ENCODE peak calls at places on chromosomes 6 and 20, in ten cellular contexts. One of them, this sample, is unnamed. For H3K9me3, the result is how much of the 10 kb centered on the place peaks cover.

GRCh38 chr6:38153511-38153910 is 334.0 kb downstream of the ZFAND3 start:
- DNase-seq in hepatocyte: no peak
- DNase-seq in Peyer's patch: no peak
- DNase-seq in fibroblast of lung: no peak
- DNase-seq in cardiac muscle cell: no peak
- DNase-seq in WERI-Rb-1: peak
- DNase-seq in prostate gland: no peak
- DNase-seq in ascending aorta: no peak
- DNase-seq in neural progenitor cell: no peak
- DNase-seq in mammary epithelial cell: no peak
- DNase-seq in this sample: no peak

GRCh38 chr6:26088344-26088743 is 1.1 kb downstream of the HFE start:
- DNase-seq in hepatocyte: no peak
- DNase-seq in Peyer's patch: no peak
- DNase-seq in fibroblast of lung: no peak
- DNase-seq in cardiac muscle cell: no peak
- DNase-seq in WERI-Rb-1: no peak
- DNase-seq in prostate gland: no peak
- DNase-seq in ascending aorta: no peak
- DNase-seq in neural progenitor cell: no peak
- DNase-seq in mammary epithelial cell: no peak
- DNase-seq in this sample: no peak

GRCh38 chr6:13334953-13335352 is 6.6 kb upstream of the TBC1D7 start:
- DNase-seq in hepatocyte: no peak
- DNase-seq in Peyer's patch: no peak
- DNase-seq in fibroblast of lung: peak
- DNase-seq in cardiac muscle cell: no peak
- DNase-seq in WERI-Rb-1: no peak
- DNase-seq in prostate gland: no peak
- DNase-seq in ascending aorta: no peak
- DNase-seq in neural progenitor cell: no peak
- DNase-seq in mammary epithelial cell: no peak
- DNase-seq in this sample: no peak

GRCh38 chr6:148954934-148955915 is 208.4 kb downstream of the UST start:
- DNase-seq in hepatocyte: peak
- DNase-seq in Peyer's patch: no peak
- DNase-seq in fibroblast of lung: no peak
- DNase-seq in cardiac muscle cell: peak
- DNase-seq in WERI-Rb-1: peak
- DNase-seq in prostate gland: no peak
- DNase-seq in ascending aorta: no peak
- DNase-seq in neural progenitor cell: no peak
- DNase-seq in mammary epithelial cell: no peak
- DNase-seq in this sample: no peak

GRCh38 chr6:40477246-40478126 is 109.7 kb downstream of the LRFN2 start:
- DNase-seq in hepatocyte: peak
- DNase-seq in Peyer's patch: peak
- DNase-seq in fibroblast of lung: no peak
- DNase-seq in cardiac muscle cell: peak
- DNase-seq in WERI-Rb-1: peak
- DNase-seq in prostate gland: no peak
- DNase-seq in ascending aorta: no peak
- DNase-seq in neural progenitor cell: peak
- DNase-seq in mammary epithelial cell: no peak
- DNase-seq in this sample: peak

GRCh38 chr20:32535316-32535952 is 49.7 kb downstream of the NOL4L start:
- DNase-seq in hepatocyte: no peak
- DNase-seq in Peyer's patch: peak
- DNase-seq in fibroblast of lung: no peak
- DNase-seq in cardiac muscle cell: no peak
- DNase-seq in WERI-Rb-1: peak
- DNase-seq in prostate gland: no peak
- DNase-seq in ascending aorta: no peak
- DNase-seq in neural progenitor cell: peak
- DNase-seq in mammary epithelial cell: no peak
- DNase-seq in this sample: no peak

GRCh38 chr20:19889011-19889953 is 127.9 kb upstream of the NAA20 start:
- DNase-seq in hepatocyte: peak
- DNase-seq in Peyer's patch: no peak
- DNase-seq in fibroblast of lung: peak
- DNase-seq in cardiac muscle cell: no peak
- DNase-seq in WERI-Rb-1: peak
- DNase-seq in prostate gland: peak
- DNase-seq in ascending aorta: no peak
- DNase-seq in neural progenitor cell: no peak
- DNase-seq in mammary epithelial cell: peak
- DNase-seq in this sample: no peak

GRCh38 chr6:135383297-135383696 is 114.2 kb downstream of the AHI1 start:
- DNase-seq in hepatocyte: no peak
- DNase-seq in Peyer's patch: no peak
- DNase-seq in fibroblast of lung: no peak
- DNase-seq in cardiac muscle cell: no peak
- DNase-seq in WERI-Rb-1: no peak
- DNase-seq in prostate gland: no peak
- DNase-seq in ascending aorta: no peak
- DNase-seq in neural progenitor cell: no peak
- DNase-seq in mammary epithelial cell: no peak
- DNase-seq in this sample: no peak

GRCh38 chr6:43772571-43773049 is 2.6 kb downstream of the VEGFA start:
- DNase-seq in hepatocyte: no peak
- DNase-seq in Peyer's patch: no peak
- DNase-seq in fibroblast of lung: peak
- DNase-seq in cardiac muscle cell: peak
- DNase-seq in WERI-Rb-1: peak
- DNase-seq in prostate gland: no peak
- DNase-seq in ascending aorta: no peak
- DNase-seq in neural progenitor cell: peak
- DNase-seq in mammary epithelial cell: no peak
- DNase-seq in this sample: no peak

GRCh38 chr6:3813150-3813780 is 35.9 kb upstream of the FAM50B start:
- DNase-seq in hepatocyte: no peak
- DNase-seq in Peyer's patch: no peak
- DNase-seq in fibroblast of lung: peak
- DNase-seq in cardiac muscle cell: no peak
- DNase-seq in WERI-Rb-1: no peak
- DNase-seq in prostate gland: no peak
- DNase-seq in ascending aorta: peak
- DNase-seq in neural progenitor cell: no peak
- DNase-seq in mammary epithelial cell: peak
- DNase-seq in this sample: no peak

GRCh38 chr6:168420706-168421105 is 20.3 kb upstream of the SMOC2 start:
- DNase-seq in hepatocyte: no peak
- DNase-seq in Peyer's patch: no peak
- DNase-seq in fibroblast of lung: no peak
- DNase-seq in cardiac muscle cell: no peak
- DNase-seq in WERI-Rb-1: no peak
- DNase-seq in prostate gland: no peak
- DNase-seq in ascending aorta: no peak
- DNase-seq in neural progenitor cell: no peak
- DNase-seq in mammary epithelial cell: no peak
- DNase-seq in this sample: no peak

GRCh38 chr6:38531134-38531533 is 108.6 kb downstream of the BTBD9 start:
- DNase-seq in hepatocyte: no peak
- DNase-seq in Peyer's patch: no peak
- DNase-seq in fibroblast of lung: no peak
- DNase-seq in cardiac muscle cell: no peak
- DNase-seq in WERI-Rb-1: no peak
- DNase-seq in prostate gland: no peak
- DNase-seq in ascending aorta: no peak
- DNase-seq in neural progenitor cell: no peak
- DNase-seq in mammary epithelial cell: no peak
- DNase-seq in this sample: no peak

GRCh38 chr20:23179766-23180403 is 93.8 kb upstream of the CD93 start:
- DNase-seq in hepatocyte: no peak
- DNase-seq in Peyer's patch: no peak
- DNase-seq in fibroblast of lung: no peak
- DNase-seq in cardiac muscle cell: no peak
- DNase-seq in WERI-Rb-1: no peak
- DNase-seq in prostate gland: no peak
- DNase-seq in ascending aorta: no peak
- DNase-seq in neural progenitor cell: no peak
- DNase-seq in mammary epithelial cell: no peak
- DNase-seq in this sample: no peak

GRCh38 chr6:5115168-5115567 is 30.0 kb downstream of the PPP1R3G start:
- DNase-seq in hepatocyte: peak
- DNase-seq in Peyer's patch: no peak
- DNase-seq in fibroblast of lung: no peak
- DNase-seq in cardiac muscle cell: no peak
- DNase-seq in WERI-Rb-1: no peak
- DNase-seq in prostate gland: no peak
- DNase-seq in ascending aorta: no peak
- DNase-seq in neural progenitor cell: no peak
- DNase-seq in mammary epithelial cell: no peak
- DNase-seq in this sample: no peak

GRCh38 chr6:25175656-25176055 is 103.5 kb upstream of the CARMIL1 start:
- DNase-seq in hepatocyte: no peak
- DNase-seq in Peyer's patch: no peak
- DNase-seq in fibroblast of lung: no peak
- DNase-seq in cardiac muscle cell: no peak
- DNase-seq in WERI-Rb-1: no peak
- DNase-seq in prostate gland: no peak
- DNase-seq in ascending aorta: no peak
- DNase-seq in neural progenitor cell: no peak
- DNase-seq in mammary epithelial cell: peak
- DNase-seq in this sample: no peak

GRCh38 chr6:89145962-89146747 is at the start of gene PM20D2:
- DNase-seq in hepatocyte: peak
- DNase-seq in Peyer's patch: peak
- DNase-seq in fibroblast of lung: peak
- DNase-seq in cardiac muscle cell: peak
- DNase-seq in WERI-Rb-1: peak
- DNase-seq in prostate gland: peak
- DNase-seq in ascending aorta: no peak
- DNase-seq in neural progenitor cell: peak
- DNase-seq in mammary epithelial cell: peak
- DNase-seq in this sample: peak

GRCh38 chr6:100968934-100969333 is 87.8 kb upstream of the ASCC3 start:
- DNase-seq in hepatocyte: no peak
- DNase-seq in Peyer's patch: no peak
- DNase-seq in fibroblast of lung: no peak
- DNase-seq in cardiac muscle cell: no peak
- DNase-seq in WERI-Rb-1: peak
- DNase-seq in prostate gland: no peak
- DNase-seq in ascending aorta: no peak
- DNase-seq in neural progenitor cell: peak
- DNase-seq in mammary epithelial cell: no peak
- DNase-seq in this sample: no peak

GRCh38 chr6:80454661-80455365 is 348.3 kb downstream of the BCKDHB start:
- DNase-seq in hepatocyte: no peak
- DNase-seq in Peyer's patch: no peak
- DNase-seq in fibroblast of lung: peak
- DNase-seq in cardiac muscle cell: no peak
- DNase-seq in WERI-Rb-1: no peak
- DNase-seq in prostate gland: no peak
- DNase-seq in ascending aorta: no peak
- DNase-seq in neural progenitor cell: no peak
- DNase-seq in mammary epithelial cell: peak
- DNase-seq in this sample: no peak

GRCh38 chr6:1313755-1314503 is 2.0 kb downstream of the FOXQ1 start:
- DNase-seq in hepatocyte: peak
- DNase-seq in Peyer's patch: no peak
- DNase-seq in fibroblast of lung: no peak
- DNase-seq in cardiac muscle cell: peak
- DNase-seq in WERI-Rb-1: peak
- DNase-seq in prostate gland: peak
- DNase-seq in ascending aorta: no peak
- DNase-seq in neural progenitor cell: peak
- DNase-seq in mammary epithelial cell: no peak
- DNase-seq in this sample: no peak
- H3K27ac ChIP-seq in hepatocyte: no peak
- H3K27ac ChIP-seq in Peyer's patch: no peak
- H3K27ac ChIP-seq in fibroblast of lung: peak
- H3K27ac ChIP-seq in cardiac muscle cell: no peak
- H3K27ac ChIP-seq in WERI-Rb-1: no peak
- H3K27ac ChIP-seq in prostate gland: peak
- H3K27ac ChIP-seq in ascending aorta: no peak
- H3K27ac ChIP-seq in neural progenitor cell: no peak
- H3K27ac ChIP-seq in mammary epithelial cell: no peak
- H3K27ac ChIP-seq in this sample: no peak

DNA sequence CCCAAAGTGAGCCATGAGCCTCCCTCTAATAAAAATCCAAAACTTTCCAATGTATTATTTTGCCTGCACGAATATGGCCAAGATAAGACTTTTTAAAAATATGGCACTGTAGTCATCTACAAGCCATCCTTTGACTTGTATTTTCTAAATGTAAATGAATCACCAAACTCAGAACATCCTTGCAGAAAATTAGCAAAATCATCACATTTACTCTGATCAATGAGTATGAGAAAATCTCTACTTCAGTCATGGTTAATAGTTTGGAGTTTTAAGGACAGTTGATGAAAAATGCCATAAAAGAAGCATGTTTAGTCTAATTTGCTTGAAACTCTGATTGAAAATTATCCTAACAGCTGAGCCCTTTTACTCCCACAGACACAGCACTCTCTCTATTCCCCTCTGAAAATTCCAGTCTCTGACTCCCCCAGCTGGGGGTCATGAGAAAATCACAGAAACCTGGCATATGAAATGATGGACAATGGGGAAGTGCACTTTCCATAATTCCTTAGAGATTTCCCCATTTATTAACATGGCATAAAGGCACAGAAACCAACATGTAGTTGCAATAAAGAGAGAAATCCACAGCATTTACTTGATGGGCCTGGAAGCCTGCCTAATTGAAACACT is 214.1 kb downstream of the WDR27 start:
- DNase-seq in hepatocyte: no peak
- DNase-seq in Peyer's patch: no peak
- DNase-seq in fibroblast of lung: peak
- DNase-seq in cardiac muscle cell: no peak
- DNase-seq in WERI-Rb-1: no peak
- DNase-seq in prostate gland: no peak
- DNase-seq in ascending aorta: no peak
- DNase-seq in neural progenitor cell: no peak
- DNase-seq in mammary epithelial cell: no peak
- DNase-seq in this sample: no peak
- TF ChIP-seq CTCF in hepatocyte: peak
- TF ChIP-seq CTCF in Peyer's patch: no peak
- TF ChIP-seq CTCF in fibroblast of lung: peak
- TF ChIP-seq CTCF in cardiac muscle cell: peak
- TF ChIP-seq CTCF in WERI-Rb-1: no peak
- TF ChIP-seq CTCF in prostate gland: no peak
- TF ChIP-seq CTCF in ascending aorta: peak
- TF ChIP-seq CTCF in neural progenitor cell: peak
- TF ChIP-seq CTCF in mammary epithelial cell: peak
- TF ChIP-seq CTCF in this sample: no peak

GRCh38 chr6:170166511-170167122 is 124.3 kb downstream of the DLL1 start:
- DNase-seq in hepatocyte: no peak
- DNase-seq in Peyer's patch: no peak
- DNase-seq in fibroblast of lung: no peak
- DNase-seq in cardiac muscle cell: no peak
- DNase-seq in WERI-Rb-1: no peak
- DNase-seq in prostate gland: no peak
- DNase-seq in ascending aorta: no peak
- DNase-seq in neural progenitor cell: no peak
- DNase-seq in mammary epithelial cell: no peak
- DNase-seq in this sample: no peak
- H3K9me3 ChIP-seq in hepatocyte: under half
- H3K9me3 ChIP-seq in Peyer's patch: under half
- H3K9me3 ChIP-seq in fibroblast of lung: under half
- H3K9me3 ChIP-seq in cardiac muscle cell: under half
- H3K9me3 ChIP-seq in WERI-Rb-1: under half
- H3K9me3 ChIP-seq in prostate gland: under half
- H3K9me3 ChIP-seq in ascending aorta: under half
- H3K9me3 ChIP-seq in neural progenitor cell: under half
- H3K9me3 ChIP-seq in mammary epithelial cell: under half
- H3K9me3 ChIP-seq in this sample: under half

GRCh38 chr6:53938810-53939209 is 144.0 kb downstream of the LRRC1 start:
- DNase-seq in hepatocyte: no peak
- DNase-seq in Peyer's patch: no peak
- DNase-seq in fibroblast of lung: peak
- DNase-seq in cardiac muscle cell: no peak
- DNase-seq in WERI-Rb-1: no peak
- DNase-seq in prostate gland: no peak
- DNase-seq in ascending aorta: no peak
- DNase-seq in neural progenitor cell: no peak
- DNase-seq in mammary epithelial cell: peak
- DNase-seq in this sample: no peak
- H3K27ac ChIP-seq in hepatocyte: no peak
- H3K27ac ChIP-seq in Peyer's patch: no peak
- H3K27ac ChIP-seq in fibroblast of lung: no peak
- H3K27ac ChIP-seq in cardiac muscle cell: no peak
- H3K27ac ChIP-seq in WERI-Rb-1: no peak
- H3K27ac ChIP-seq in prostate gland: no peak
- H3K27ac ChIP-seq in ascending aorta: no peak
- H3K27ac ChIP-seq in neural progenitor cell: no peak
- H3K27ac ChIP-seq in mammary epithelial cell: no peak
- H3K27ac ChIP-seq in this sample: no peak